ENCODE peak calls at places on chromosomes 12 and 14, in ten cellular contexts. One of them, this sample, is unnamed. For H3K4me1, the result is how much of the 10 kb centered on the place peaks cover.

GRCh38 chr12:91327889-91328288 is 145.3 kb upstream of the DCN start:
- ATAC-seq in heart right ventricle: no peak
- ATAC-seq in psoas muscle: peak
- ATAC-seq in thoracic aorta: no peak
- ATAC-seq in lower lobe of right lung: no peak
- ATAC-seq in left lung: peak
- ATAC-seq in naive thymus-derived CD4-positive, alpha-beta T cell: no peak
- ATAC-seq in aorta: no peak
- ATAC-seq in HepG2: no peak
- ATAC-seq in lung: no peak
- ATAC-seq in this sample: no peak

GRCh38 chr12:34304001-34304400 is 281.7 kb downstream of the ALG10 start:
- ATAC-seq in HepG2: no peak
- ATAC-seq in psoas muscle: no peak
- ATAC-seq in thoracic aorta: no peak
- ATAC-seq in heart right ventricle: no peak
- ATAC-seq in aorta: no peak
- ATAC-seq in left lung: no peak
- ATAC-seq in lung: no peak
- ATAC-seq in lower lobe of right lung: no peak
- ATAC-seq in naive thymus-derived CD4-positive, alpha-beta T cell: no peak
- ATAC-seq in this sample: no peak

GRCh38 chr12:101915856-101916255 is 38.5 kb downstream of the DRAM1 start:
- ATAC-seq in HepG2: no peak
- ATAC-seq in psoas muscle: no peak
- ATAC-seq in heart right ventricle: no peak
- ATAC-seq in aorta: no peak
- ATAC-seq in left lung: no peak
- ATAC-seq in lung: no peak
- ATAC-seq in naive thymus-derived CD4-positive, alpha-beta T cell: no peak
- ATAC-seq in lower lobe of right lung: no peak
- ATAC-seq in thoracic aorta: no peak
- ATAC-seq in this sample: no peak

GRCh38 chr14:68199465-68200145 is 380.0 kb downstream of the RAD51B start:
- ATAC-seq in thoracic aorta: peak
- ATAC-seq in left lung: peak
- ATAC-seq in aorta: peak
- ATAC-seq in psoas muscle: peak
- ATAC-seq in HepG2: no peak
- ATAC-seq in lower lobe of right lung: no peak
- ATAC-seq in naive thymus-derived CD4-positive, alpha-beta T cell: no peak
- ATAC-seq in lung: no peak
- ATAC-seq in heart right ventricle: peak
- ATAC-seq in this sample: peak

GRCh38 chr12:112018571-112019237 is 5.5 kb downstream of the ERP29 start:
- ATAC-seq in naive thymus-derived CD4-positive, alpha-beta T cell: no peak
- ATAC-seq in left lung: no peak
- ATAC-seq in heart right ventricle: no peak
- ATAC-seq in HepG2: no peak
- ATAC-seq in lower lobe of right lung: no peak
- ATAC-seq in thoracic aorta: no peak
- ATAC-seq in aorta: no peak
- ATAC-seq in psoas muscle: peak
- ATAC-seq in lung: no peak
- ATAC-seq in this sample: no peak

GRCh38 chr12:70555081-70555480 is 82.1 kb downstream of the PTPRB start:
- ATAC-seq in thoracic aorta: no peak
- ATAC-seq in lung: no peak
- ATAC-seq in lower lobe of right lung: no peak
- ATAC-seq in left lung: no peak
- ATAC-seq in naive thymus-derived CD4-positive, alpha-beta T cell: no peak
- ATAC-seq in psoas muscle: no peak
- ATAC-seq in HepG2: no peak
- ATAC-seq in aorta: no peak
- ATAC-seq in heart right ventricle: no peak
- ATAC-seq in this sample: no peak

GRCh38 chr12:69755302-69755701 is 16.6 kb downstream of the RAB3IP start:
- ATAC-seq in naive thymus-derived CD4-positive, alpha-beta T cell: no peak
- ATAC-seq in lung: no peak
- ATAC-seq in left lung: no peak
- ATAC-seq in aorta: no peak
- ATAC-seq in psoas muscle: no peak
- ATAC-seq in lower lobe of right lung: no peak
- ATAC-seq in HepG2: no peak
- ATAC-seq in thoracic aorta: no peak
- ATAC-seq in heart right ventricle: no peak
- ATAC-seq in this sample: no peak

GRCh38 chr12:103401421-103401820 is 94.3 kb downstream of the C12orf42 start:
- ATAC-seq in psoas muscle: no peak
- ATAC-seq in HepG2: peak
- ATAC-seq in heart right ventricle: no peak
- ATAC-seq in lung: no peak
- ATAC-seq in thoracic aorta: no peak
- ATAC-seq in lower lobe of right lung: no peak
- ATAC-seq in aorta: no peak
- ATAC-seq in naive thymus-derived CD4-positive, alpha-beta T cell: no peak
- ATAC-seq in left lung: peak
- ATAC-seq in this sample: no peak

DNA sequence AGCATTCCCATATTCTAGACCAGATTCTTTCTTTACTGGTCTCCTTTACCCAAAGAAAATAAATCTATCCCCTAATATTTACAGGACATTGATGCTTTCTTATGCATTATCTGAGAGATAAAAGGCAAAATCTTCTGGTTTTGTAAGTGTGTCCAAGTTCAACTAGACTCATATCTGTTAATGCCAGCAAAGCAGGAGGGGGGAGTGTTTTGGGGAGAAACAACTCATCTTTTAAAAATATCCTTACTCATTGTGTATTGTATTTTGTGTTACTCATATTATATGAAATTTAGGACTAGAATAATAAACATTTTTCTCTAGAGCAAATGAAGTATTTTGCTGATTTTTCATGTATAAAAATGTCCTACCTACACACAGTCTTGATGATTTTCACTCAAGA is 54.8 kb downstream of the SAMD4A start:
- ATAC-seq in heart right ventricle: no peak
- ATAC-seq in thoracic aorta: no peak
- ATAC-seq in left lung: no peak
- ATAC-seq in lower lobe of right lung: no peak
- ATAC-seq in psoas muscle: no peak
- ATAC-seq in naive thymus-derived CD4-positive, alpha-beta T cell: no peak
- ATAC-seq in HepG2: no peak
- ATAC-seq in aorta: no peak
- ATAC-seq in lung: no peak
- ATAC-seq in this sample: no peak
- H3K4me1 ChIP-seq in heart right ventricle: under half
- H3K4me1 ChIP-seq in thoracic aorta: under half
- H3K4me1 ChIP-seq in left lung: under half
- H3K4me1 ChIP-seq in lower lobe of right lung: under half
- H3K4me1 ChIP-seq in psoas muscle: under half
- H3K4me1 ChIP-seq in naive thymus-derived CD4-positive, alpha-beta T cell: under half
- H3K4me1 ChIP-seq in HepG2: under half
- H3K4me1 ChIP-seq in aorta: under half
- H3K4me1 ChIP-seq in lung: under half
- H3K4me1 ChIP-seq in this sample: under half

GRCh38 chr14:103391048-103391447 is 5.8 kb downstream of the MARK3 start:
- ATAC-seq in thoracic aorta: no peak
- ATAC-seq in lung: no peak
- ATAC-seq in left lung: peak
- ATAC-seq in HepG2: peak
- ATAC-seq in aorta: no peak
- ATAC-seq in lower lobe of right lung: peak
- ATAC-seq in heart right ventricle: no peak
- ATAC-seq in psoas muscle: no peak
- ATAC-seq in naive thymus-derived CD4-positive, alpha-beta T cell: peak
- ATAC-seq in this sample: peak
- H3K4me3 ChIP-seq in thoracic aorta: no peak
- H3K4me3 ChIP-seq in lung: no peak
- H3K4me3 ChIP-seq in left lung: no peak
- H3K4me3 ChIP-seq in HepG2: no peak
- H3K4me3 ChIP-seq in aorta: no peak
- H3K4me3 ChIP-seq in lower lobe of right lung: no peak
- H3K4me3 ChIP-seq in heart right ventricle: no peak
- H3K4me3 ChIP-seq in psoas muscle: no peak
- H3K4me3 ChIP-seq in naive thymus-derived CD4-positive, alpha-beta T cell: no peak
- H3K4me3 ChIP-seq in this sample: no peak

DNA sequence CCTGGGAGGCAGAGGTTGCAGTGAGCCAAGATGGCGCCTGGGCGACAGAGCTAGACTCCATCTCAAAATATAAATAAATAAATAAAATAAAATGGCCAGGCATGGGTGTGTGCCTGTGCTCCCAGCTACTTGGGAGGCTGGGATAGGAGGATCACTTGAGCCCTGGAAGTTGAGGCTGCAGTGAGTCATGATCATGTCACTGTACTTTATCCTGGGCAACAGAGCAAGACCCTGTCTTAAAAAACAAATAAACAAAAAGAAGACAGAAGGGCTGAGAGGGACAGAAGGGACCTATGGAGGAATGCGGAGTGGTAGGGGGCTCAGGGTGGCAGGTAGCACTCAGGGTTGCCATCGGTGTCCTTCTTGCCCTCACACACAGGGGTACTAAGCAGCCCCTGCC is 40.8 kb downstream of the PRPF40B start:
- ATAC-seq in psoas muscle: no peak
- ATAC-seq in left lung: no peak
- ATAC-seq in lower lobe of right lung: no peak
- ATAC-seq in heart right ventricle: no peak
- ATAC-seq in lung: no peak
- ATAC-seq in thoracic aorta: no peak
- ATAC-seq in aorta: no peak
- ATAC-seq in naive thymus-derived CD4-positive, alpha-beta T cell: no peak
- ATAC-seq in HepG2: no peak
- ATAC-seq in this sample: no peak
- H3K4me1 ChIP-seq in psoas muscle: under half
- H3K4me1 ChIP-seq in left lung: half or more
- H3K4me1 ChIP-seq in lower lobe of right lung: half or more
- H3K4me1 ChIP-seq in heart right ventricle: half or more
- H3K4me1 ChIP-seq in lung: under half
- H3K4me1 ChIP-seq in thoracic aorta: under half
- H3K4me1 ChIP-seq in aorta: under half
- H3K4me1 ChIP-seq in naive thymus-derived CD4-positive, alpha-beta T cell: under half
- H3K4me1 ChIP-seq in HepG2: under half
- H3K4me1 ChIP-seq in this sample: under half

GRCh38 chr12:54217774-54218221 is 29.0 kb upstream of the SMUG1 start:
- ATAC-seq in lower lobe of right lung: no peak
- ATAC-seq in psoas muscle: no peak
- ATAC-seq in thoracic aorta: no peak
- ATAC-seq in aorta: no peak
- ATAC-seq in naive thymus-derived CD4-positive, alpha-beta T cell: no peak
- ATAC-seq in HepG2: no peak
- ATAC-seq in heart right ventricle: peak
- ATAC-seq in left lung: no peak
- ATAC-seq in lung: no peak
- ATAC-seq in this sample: no peak
- H3K4me3 ChIP-seq in lower lobe of right lung: peak
- H3K4me3 ChIP-seq in psoas muscle: peak
- H3K4me3 ChIP-seq in thoracic aorta: peak
- H3K4me3 ChIP-seq in aorta: no peak
- H3K4me3 ChIP-seq in naive thymus-derived CD4-positive, alpha-beta T cell: no peak
- H3K4me3 ChIP-seq in HepG2: no peak
- H3K4me3 ChIP-seq in heart right ventricle: peak
- H3K4me3 ChIP-seq in left lung: no peak
- H3K4me3 ChIP-seq in lung: no peak
- H3K4me3 ChIP-seq in this sample: peak

GRCh38 chr14:33524244-33524643 is 426.6 kb downstream of the EGLN3 start:
- ATAC-seq in left lung: no peak
- ATAC-seq in aorta: no peak
- ATAC-seq in thoracic aorta: no peak
- ATAC-seq in psoas muscle: no peak
- ATAC-seq in naive thymus-derived CD4-positive, alpha-beta T cell: no peak
- ATAC-seq in heart right ventricle: no peak
- ATAC-seq in HepG2: no peak
- ATAC-seq in lung: no peak
- ATAC-seq in lower lobe of right lung: no peak
- ATAC-seq in this sample: no peak
- H3K4me1 ChIP-seq in left lung: under half
- H3K4me1 ChIP-seq in aorta: under half
- H3K4me1 ChIP-seq in thoracic aorta: under half
- H3K4me1 ChIP-seq in psoas muscle: under half
- H3K4me1 ChIP-seq in naive thymus-derived CD4-positive, alpha-beta T cell: under half
- H3K4me1 ChIP-seq in heart right ventricle: under half
- H3K4me1 ChIP-seq in HepG2: under half
- H3K4me1 ChIP-seq in lung: under half
- H3K4me1 ChIP-seq in lower lobe of right lung: under half
- H3K4me1 ChIP-seq in this sample: under half

DNA sequence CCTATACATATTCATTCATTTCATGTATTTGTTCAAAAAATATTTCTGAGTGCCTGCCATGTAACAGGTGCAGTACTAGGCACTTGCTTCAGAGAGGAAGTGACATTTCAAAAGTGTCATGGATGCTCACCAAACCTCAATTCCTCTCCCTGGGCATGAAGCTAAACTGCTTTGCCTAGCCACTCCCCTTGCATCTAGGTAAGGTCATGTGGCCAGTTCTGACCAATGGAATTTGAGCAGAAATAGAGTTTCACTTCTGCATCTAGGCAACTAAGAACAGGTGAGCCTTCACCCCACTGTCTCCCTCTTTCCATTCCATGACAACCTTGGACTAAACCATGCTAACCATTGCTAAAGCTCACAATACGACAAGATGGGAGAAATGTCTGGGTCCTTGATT is 27.6 kb downstream of the TC2N start:
- ATAC-seq in lung: no peak
- ATAC-seq in naive thymus-derived CD4-positive, alpha-beta T cell: no peak
- ATAC-seq in lower lobe of right lung: no peak
- ATAC-seq in psoas muscle: no peak
- ATAC-seq in HepG2: no peak
- ATAC-seq in left lung: no peak
- ATAC-seq in heart right ventricle: no peak
- ATAC-seq in aorta: no peak
- ATAC-seq in thoracic aorta: no peak
- ATAC-seq in this sample: no peak
- H3K4me3 ChIP-seq in lung: no peak
- H3K4me3 ChIP-seq in naive thymus-derived CD4-positive, alpha-beta T cell: no peak
- H3K4me3 ChIP-seq in lower lobe of right lung: no peak
- H3K4me3 ChIP-seq in psoas muscle: no peak
- H3K4me3 ChIP-seq in HepG2: no peak
- H3K4me3 ChIP-seq in left lung: no peak
- H3K4me3 ChIP-seq in heart right ventricle: no peak
- H3K4me3 ChIP-seq in aorta: peak
- H3K4me3 ChIP-seq in thoracic aorta: peak
- H3K4me3 ChIP-seq in this sample: no peak

This sample was measured in gastroesophageal sphincter.